ENCODE peak calls at places on chromosomes 12 and 14, in nine cellular contexts. K is AG10803, C is IMR-90, P is HFF-Myc, Y is transverse colon, E is kidney epithelial cell, X is epithelial cell of esophagus, S is foreskin fibroblast, N is mammary epithelial cell. M is an unnamed sample.

GRCh38 chr14:22448035-22448904 is 140.8 kb downstream of the DAD1 start:
- DNase-seq in K (no peak), Y (no peak), E (peak; percentile 48), C (no peak), N (no peak), S (no peak), X (no peak), P (no peak), M (no peak)

GRCh38 chr12:108332791-108333382 is 6.2 kb downstream of the CMKLR1 start:
- DNase-seq in N (no peak), X (no peak), Y (peak; percentile 42), E (no peak), C (no peak), K (no peak), P (no peak), S (no peak), M (no peak)

GRCh38 chr14:68627868-68628604 is 164.8 kb downstream of the ZFP36L1 start:
- DNase-seq in P (no peak), K (no peak), C (no peak), N (peak; percentile 52), X (peak; percentile 39), Y (peak; percentile 74), E (no peak), S (no peak), M (peak; percentile 63)

GRCh38 chr12:121578230-121579189 is 2.3 kb downstream of the KDM2B start:
- DNase-seq in Y (peak; percentile 19), K (no peak), P (no peak), C (peak; percentile 21), E (no peak), X (no peak), S (no peak), N (no peak), M (no peak)

GRCh38 chr12:123805119-123805518 is 43.0 kb downstream of the DNAH10 start:
- DNase-seq in E (no peak), Y (no peak), N (no peak), S (no peak), C (no peak), P (no peak), K (no peak), X (no peak), M (no peak)

GRCh38 chr14:22976620-22977433 is 5.5 kb downstream of the AJUBA start:
- DNase-seq in K (peak; percentile 57), Y (peak; percentile 31), E (no peak), P (no peak), N (peak; percentile 27), X (peak; percentile 61), C (peak; percentile 63), S (no peak), M (no peak)

GRCh38 chr14:54253195-54253947 is 143.4 kb upstream of the CDKN3 start:
- DNase-seq in N (peak; percentile 89), X (peak; percentile 92), Y (no peak), C (peak; percentile 89), S (peak; percentile 82), E (peak; percentile 90), P (peak; percentile 62), K (peak; percentile 80), M (peak; percentile 75)

GRCh38 chr14:64760916-64761315 is 56.7 kb downstream of the PLEKHG3 start:
- DNase-seq in S (no peak), P (no peak), X (no peak), C (no peak), N (no peak), E (no peak), Y (no peak), K (no peak), M (no peak)

GRCh38 chr12:121697093-121697698 is 15.4 kb upstream of the TMEM120B start:
- DNase-seq in P (no peak), X (peak; percentile 60), S (no peak), N (no peak), E (no peak), C (peak; percentile 53), K (peak; percentile 51), Y (no peak), M (no peak)

GRCh38 chr12:23810327-23810902 is 139.1 kb downstream of the SOX5 start:
- DNase-seq in X (no peak), N (no peak), E (no peak), S (no peak), C (no peak), P (no peak), K (no peak), Y (no peak), M (no peak)

GRCh38 chr12:110533607-110534006 is 31.5 kb downstream of the RAD9B start:
- DNase-seq in E (no peak), X (peak; percentile 63), N (no peak), Y (no peak), C (peak; percentile 92), K (no peak), P (no peak), S (no peak), M (no peak)

GRCh38 chr14:20469242-20469889 is at the start of gene PNP:
- DNase-seq in N (peak; percentile 88), C (peak; percentile 85), Y (peak; percentile 97), S (peak; percentile 90), X (peak; percentile 94), P (peak; percentile 84), K (peak; percentile 82), E (no peak), M (peak; percentile 67)

GRCh38 chr12:40093512-40093911 is 12.4 kb downstream of the SLC2A13 start:
- DNase-seq in C (no peak), S (no peak), P (no peak), K (no peak), E (no peak), N (no peak), Y (no peak), X (no peak), M (no peak)

GRCh38 chr14:36935976-36936678 is 236.3 kb downstream of the SLC25A21 start:
- DNase-seq in E (no peak), N (peak; percentile 40), K (peak; percentile 24), C (peak; percentile 4), X (peak; percentile 85), Y (no peak), S (no peak), P (no peak), M (no peak)

GRCh38 chr12:124621296-124621660 is 53.9 kb upstream of the NCOR2 start:
- DNase-seq in E (no peak), N (no peak), X (peak; percentile 75), K (peak; percentile 89), C (peak; percentile 44), Y (peak; percentile 41), S (no peak), P (no peak), M (no peak)

GRCh38 chr12:14410841-14411569 is 45.5 kb downstream of the ATF7IP start:
- DNase-seq in K (peak; percentile 15), Y (no peak), S (no peak), N (peak; percentile 57), C (no peak), X (peak; percentile 12), P (no peak), E (no peak), M (no peak)

GRCh38 chr14:60348211-60348610 is 99.2 kb downstream of the PPM1A start:
- DNase-seq in N (no peak), S (no peak), Y (no peak), E (no peak), K (no peak), X (no peak), P (no peak), C (no peak), M (no peak)

GRCh38 chr14:60353410-60353809 is 104.4 kb downstream of the PPM1A start:
- DNase-seq in N (no peak), K (no peak), X (no peak), S (no peak), C (no peak), P (no peak), Y (no peak), E (no peak), M (no peak)

GRCh38 chr14:60346706-60347105 is 97.7 kb downstream of the PPM1A start:
- DNase-seq in K (no peak), X (peak; percentile 15), E (no peak), Y (no peak), N (no peak), C (peak; percentile 4), P (no peak), S (no peak), M (no peak)

GRCh38 chr14:60349663-60350365 is 100.8 kb downstream of the PPM1A start:
- DNase-seq in N (peak; percentile 25), S (peak; percentile 20), K (peak; percentile 56), X (peak; percentile 61), P (no peak), E (peak; percentile 16), Y (peak; percentile 16), C (peak; percentile 56), M (no peak)

GRCh38 chr14:60350366-60350720 is 101.3 kb downstream of the PPM1A start:
- DNase-seq in Y (no peak), S (no peak), K (no peak), E (no peak), N (no peak), P (no peak), X (no peak), C (no peak), M (no peak)
- TF ChIP-seq CTCF in Y (no peak), S (no peak), K (no peak), E (no peak), N (no peak), P (no peak), X (no peak), C (no peak), M (no peak)

DNA sequence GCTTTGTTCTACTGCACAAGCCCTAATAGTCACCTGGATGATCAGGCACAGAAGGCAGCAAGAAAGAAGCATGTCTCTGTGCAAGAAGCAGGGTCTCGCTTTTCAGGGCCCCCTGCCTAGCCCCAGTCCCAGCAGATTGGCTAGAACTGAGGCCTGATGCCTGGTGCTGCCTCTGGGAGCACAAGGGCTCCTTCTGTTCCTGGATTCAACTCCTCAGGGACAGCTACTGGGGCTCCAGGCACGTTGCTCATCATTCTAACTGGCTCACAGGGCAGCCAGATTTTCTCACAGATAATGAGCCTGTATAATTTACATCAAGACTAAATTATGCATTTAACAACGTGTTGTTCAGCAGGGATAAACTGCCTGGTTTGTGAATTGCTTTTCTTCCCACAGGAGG is 106.5 kb upstream of the PLXNC1 start:
- DNase-seq in Y (no peak), S (no peak), X (no peak), P (no peak), N (no peak), E (no peak), K (no peak), C (no peak), M (no peak)
- H3K4me3 ChIP-seq in Y (no peak overlapping the region), S (no peak overlapping the region), X (no peak overlapping the region), P (no peak overlapping the region), N (no peak overlapping the region), E (no peak overlapping the region), K (no peak overlapping the region), C (no peak overlapping the region), M (no peak overlapping the region)

GRCh38 chr14:80213602-80214001 is 2.3 kb upstream of the DIO2 start:
- DNase-seq in S (peak; percentile 46), P (peak; percentile 30), C (peak; percentile 59), X (peak; percentile 77), K (peak; percentile 87), E (no peak), Y (peak; percentile 8), N (peak; percentile 50), M (no peak)
- TF ChIP-seq CTCF in S (peak; percentile 76), P (peak; percentile 68), C (peak; percentile 68), X (peak; percentile 65), K (peak; percentile 73), E (peak; percentile 36), Y (no peak), N (peak; percentile 81), M (peak; percentile 66)

DNA sequence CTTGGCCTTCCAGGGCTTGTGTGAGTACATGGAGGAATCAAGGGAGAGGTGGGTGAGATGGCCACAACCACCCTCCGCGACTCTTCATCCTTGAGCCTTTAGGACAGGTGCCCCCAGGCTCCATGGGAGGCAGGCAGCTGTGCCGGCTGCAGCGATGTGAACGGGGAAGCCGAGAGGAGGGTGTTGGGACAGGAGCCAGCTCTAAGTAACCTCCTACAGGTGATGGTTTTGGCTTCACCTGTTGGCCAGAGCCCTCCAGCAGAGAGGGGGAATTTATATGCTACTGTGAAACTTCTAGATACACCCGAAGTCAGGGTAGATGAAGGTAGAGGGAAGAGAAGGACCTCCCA is 132.2 kb upstream of the HIF1A start:
- DNase-seq in Y (no peak), X (no peak), C (no peak), S (no peak), P (no peak), E (no peak), K (no peak), N (no peak), M (no peak)
- H3K4me3 ChIP-seq in Y (no peak overlapping the region), X (no peak overlapping the region), C (no peak overlapping the region), S (no peak overlapping the region), P (no peak overlapping the region), E (no peak overlapping the region), K (no peak overlapping the region), N (no peak overlapping the region), M (no peak overlapping the region)